ENCODE peak calls at places on chromosomes 4 and X, in six cellular contexts. Y is upper lobe of left lung, N is HCT116, J is GM23338, H is HepG2, X is K562. S is an unnamed sample.

GRCh38 chr4:98113005-98113404 is 30.3 kb downstream of the STPG2 start:
- ATAC-seq in Y (no peak), N (peak), J (peak), H (peak), X (peak), S (no peak)

GRCh38 chrX:46710927-46711623 is 47.8 kb downstream of the SLC9A7 start:
- ATAC-seq in Y (no peak), N (no peak), J (peak), H (no peak), X (no peak), S (no peak)

GRCh38 chr4:85928775-85929585 is 430.9 kb downstream of the MAPK10 start:
- ATAC-seq in Y (peak), N (no peak), J (peak), H (peak), X (no peak), S (peak)

GRCh38 chr4:128459547-128459946 is 171.9 kb upstream of the PGRMC2 start:
- ATAC-seq in Y (no peak), N (no peak), J (no peak), H (no peak), X (no peak), S (no peak)

GRCh38 chr4:82900016-82900334 is 560 bp upstream of the THAP9 start:
- ATAC-seq in Y (no peak), N (peak), J (peak), H (no peak), X (peak), S (peak)

GRCh38 chr4:107801766-107802211 is 22.9 kb upstream of the SGMS2 start:
- ATAC-seq in Y (no peak), N (peak), J (no peak), H (no peak), X (no peak), S (no peak)

GRCh38 chr4:110073045-110073845 is 125.2 kb downstream of the ELOVL6 start:
- ATAC-seq in Y (no peak), N (no peak), J (no peak), H (no peak), X (no peak), S (no peak)

GRCh38 chrX:129015381-129015780 is 507.9 kb downstream of the SMARCA1 start:
- ATAC-seq in Y (no peak), N (no peak), J (no peak), H (no peak), X (no peak), S (no peak)

GRCh38 chr4:56870927-56871326 is 36.8 kb upstream of the REST start:
- ATAC-seq in Y (no peak), N (no peak), J (no peak), H (no peak), X (no peak), S (no peak)

GRCh38 chrX:17291141-17291900 is 83.7 kb upstream of the NHS start:
- ATAC-seq in Y (no peak), N (no peak), J (no peak), H (no peak), X (no peak), S (no peak)

GRCh38 chr4:82217986-82218715 is 155.6 kb downstream of the HNRNPD start:
- ATAC-seq in Y (no peak), N (peak), J (peak), H (peak), X (no peak), S (no peak)

GRCh38 chr4:82715731-82716617 is 82.6 kb downstream of the SCD5 start:
- ATAC-seq in Y (peak), N (no peak), J (no peak), H (peak), X (no peak), S (peak)

GRCh38 chr4:149630079-149630478 is 185.6 kb downstream of the IQCM start:
- ATAC-seq in Y (no peak), N (no peak), J (no peak), H (no peak), X (no peak), S (no peak)

GRCh38 chr4:1368421-1369090 is 21.5 kb downstream of the UVSSA start:
- ATAC-seq in Y (no peak), N (peak), J (peak), H (peak), X (peak), S (no peak)

GRCh38 chrX:119492463-119492862 is 24.2 kb downstream of the SLC25A5 start:
- ATAC-seq in Y (no peak), N (no peak), J (no peak), H (no peak), X (no peak), S (no peak)

GRCh38 chr4:85402371-85402770 is 72.6 kb upstream of the ARHGAP24 start:
- ATAC-seq in Y (peak), N (no peak), J (no peak), H (no peak), X (no peak), S (peak)

GRCh38 chr4:26746742-26747351 is 113.8 kb upstream of the STIM2 start:
- ATAC-seq in Y (no peak), N (no peak), J (no peak), H (no peak), X (peak), S (no peak)

GRCh38 chr4:24781999-24782745 is 13.2 kb upstream of the SOD3 start:
- ATAC-seq in Y (no peak), N (no peak), J (no peak), H (no peak), X (no peak), S (peak)

GRCh38 chrX:39845289-39845688 is 252.5 kb downstream of the BCOR start:
- ATAC-seq in Y (no peak), N (no peak), J (no peak), H (no peak), X (no peak), S (no peak)

GRCh38 chr4:158836828-158837449 is 68.1 kb downstream of the FNIP2 start:
- ATAC-seq in Y (no peak), N (no peak), J (no peak), H (no peak), X (peak), S (no peak)

GRCh38 chrX:16827225-16827624 is 41.0 kb downstream of the TXLNG start:
- ATAC-seq in Y (no peak), N (no peak), J (no peak), H (no peak), X (no peak), S (no peak)

GRCh38 chr4:74631338-74631737 is 163.0 kb downstream of the BTC start:
- ATAC-seq in Y (no peak), N (no peak), J (no peak), H (no peak), X (no peak), S (no peak)

GRCh38 chr4:137851435-137851834 is 319.1 kb upstream of the PCDH18 start:
- ATAC-seq in Y (no peak), N (no peak), J (no peak), H (no peak), X (no peak), S (no peak)

DNA sequence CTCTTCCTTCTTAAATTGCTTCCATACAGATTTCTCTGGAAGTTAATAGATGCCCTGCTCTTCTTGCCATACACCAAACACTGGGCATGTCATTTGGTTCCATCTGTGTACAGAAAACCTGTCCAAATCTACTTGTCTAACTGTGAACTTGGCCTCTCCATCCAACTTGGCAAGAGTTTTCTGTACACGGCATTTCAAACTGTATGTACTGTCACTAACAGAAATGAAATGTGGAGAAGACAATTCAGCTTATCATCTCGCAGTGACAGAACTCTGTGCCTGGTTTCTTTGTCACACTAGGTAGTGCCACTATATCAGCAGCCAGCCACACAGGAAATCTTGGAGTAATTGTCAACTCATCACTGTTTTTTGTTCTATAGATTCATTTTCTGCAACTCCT is 58.2 kb downstream of the CXXC4 start:
- ATAC-seq in Y (no peak), N (no peak), J (no peak), H (no peak), X (no peak), S (no peak)
- TF ChIP-seq POLR2AphosphoS5 in Y (no peak), N (no peak), J (no peak), H (no peak), X (no peak), S (no peak)

GRCh38 chr4:139177888-139178609 is 1.0 kb upstream of the ELF2 start:
- ATAC-seq in Y (peak), N (peak), J (peak), H (peak), X (peak), S (peak)

GRCh38 chr4:139177049-139177887 is at the start of gene ELF2:
- ATAC-seq in Y (peak), N (peak), J (peak), H (peak), X (peak), S (peak)

GRCh38 chr4:139171878-139172691 is 4.9 kb downstream of the ELF2 start:
- ATAC-seq in Y (no peak), N (no peak), J (no peak), H (no peak), X (no peak), S (no peak)

GRCh38 chr4:139175647-139176298 is 1.2 kb downstream of the ELF2 start:
- ATAC-seq in Y (no peak), N (peak), J (peak), H (peak), X (peak), S (no peak)

GRCh38 chr4:139176299-139177048 is 544 bp downstream of the ELF2 start:
- ATAC-seq in Y (peak), N (peak), J (peak), H (peak), X (peak), S (peak)
- TF ChIP-seq POLR2AphosphoS5 in Y (peak), N (peak), J (peak), H (no peak), X (peak), S (peak)

GRCh38 chr4:121183359-121183758 is 19.2 kb upstream of the TNIP3 start:
- ATAC-seq in Y (no peak), N (no peak), J (no peak), H (no peak), X (peak), S (no peak)

GRCh38 chr4:121180558-121180957 is 16.4 kb upstream of the TNIP3 start:
- ATAC-seq in Y (no peak), N (no peak), J (no peak), H (no peak), X (no peak), S (no peak)

GRCh38 chr4:121185960-121186359 is 21.8 kb upstream of the TNIP3 start:
- ATAC-seq in Y (peak), N (no peak), J (no peak), H (no peak), X (no peak), S (no peak)

GRCh38 chr4:121181493-121181892 is 17.4 kb upstream of the TNIP3 start:
- ATAC-seq in Y (no peak), N (no peak), J (no peak), H (no peak), X (no peak), S (no peak)

DNA sequence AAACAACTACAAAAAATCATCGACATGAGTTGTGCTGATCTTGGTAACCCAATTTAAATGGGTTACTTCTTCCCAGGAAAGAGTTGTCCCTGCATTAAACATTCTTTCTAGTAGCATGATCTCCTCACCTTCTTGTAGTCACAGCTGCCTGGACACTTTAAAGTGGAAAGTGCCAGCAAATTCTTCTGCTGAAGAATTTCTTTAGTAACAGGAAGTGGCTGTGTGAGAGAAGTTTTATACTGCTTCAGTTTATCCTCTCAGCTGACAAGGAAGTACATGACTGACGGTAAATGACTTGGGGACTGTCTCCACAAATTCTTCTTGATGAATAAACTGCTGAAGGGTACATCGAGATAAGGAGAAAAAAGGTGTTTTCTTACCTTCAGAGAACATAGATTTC is 18.2 kb upstream of the TNIP3 start:
- ATAC-seq in Y (peak), N (no peak), J (no peak), H (no peak), X (no peak), S (no peak)
- TF ChIP-seq POLR2AphosphoS5 in Y (no peak), N (no peak), J (no peak), H (no peak), X (no peak), S (no peak)

DNA sequence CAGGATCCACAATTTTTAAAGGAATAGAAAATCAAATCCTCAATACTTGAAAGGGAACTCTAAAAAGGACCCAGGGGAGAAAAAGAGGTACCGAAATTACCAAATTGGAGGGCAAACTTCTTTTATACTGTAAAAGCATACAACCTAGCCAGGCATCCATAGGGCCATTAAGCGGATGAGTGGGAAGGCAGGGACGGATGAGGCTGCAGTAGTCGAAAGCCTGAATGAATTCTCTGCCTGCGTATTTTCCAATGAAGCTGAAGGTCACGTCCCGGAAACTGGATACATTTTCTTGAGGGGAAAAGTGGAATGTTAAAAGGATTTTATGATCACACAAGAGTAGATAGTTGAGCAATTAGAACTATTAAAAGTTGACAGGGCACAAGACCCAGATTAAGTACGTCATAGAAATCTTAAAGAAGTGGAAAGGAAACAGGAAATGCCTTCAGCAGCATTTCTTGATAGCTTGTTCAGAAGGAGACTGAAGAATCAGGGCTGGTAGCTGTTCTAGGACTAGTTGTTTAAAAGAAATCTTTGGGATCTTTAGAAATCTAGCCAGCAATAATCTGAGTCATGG is 98.3 kb upstream of the CXXC4 start:
- ATAC-seq in Y (peak), N (no peak), J (peak), H (no peak), X (no peak), S (peak)
- TF ChIP-seq POLR2AphosphoS5 in Y (no peak), N (no peak), J (no peak), H (no peak), X (no peak), S (peak)

GRCh38 chrX:32995427-32995826 is 215.9 kb downstream of the DMD start:
- ATAC-seq in Y (no peak), N (no peak), J (no peak), H (no peak), X (no peak), S (no peak)
- TF ChIP-seq POLR2AphosphoS5 in Y (no peak), N (no peak), J (no peak), H (no peak), X (no peak), S (no peak)

GRCh38 chr4:8158710-8159521 is at the start of gene ABLIM2:
- ATAC-seq in Y (peak), N (peak), J (peak), H (peak), X (peak), S (peak)
- TF ChIP-seq POLR2AphosphoS5 in Y (peak), N (peak), J (peak), H (peak), X (no peak), S (peak)

GRCh38 chr4:155532373-155532772 is 134.3 kb upstream of the GUCY1A1 start:
- ATAC-seq in Y (no peak), N (no peak), J (no peak), H (no peak), X (no peak), S (no peak)
- TF ChIP-seq POLR2AphosphoS5 in Y (no peak), N (no peak), J (no peak), H (no peak), X (no peak), S (no peak)

S was measured in gastroesophageal sphincter.